ENCODE peak calls at places on chromosomes 13 and 19, in nine cellular contexts. S, B, M, P, A, X, Y, H and F are unnamed samples.

GRCh38 chr13:94061316-94061715 is 418.2 kb downstream of the DCT start:
- DNase-seq in S (no peak), B (no peak), M (no peak), P (no peak), A (no peak), X (no peak), Y (peak; percentile 16), H (peak; percentile 73), F (no peak)

GRCh38 chr13:32385369-32385768 is 42.6 kb downstream of the N4BP2L1 start:
- DNase-seq in S (no peak), B (no peak), M (no peak), P (no peak), A (no peak), X (no peak), Y (no peak), H (no peak), F (no peak)

GRCh38 chr19:8697671-8698432 is 743 bp downstream of the ACTL9 start:
- DNase-seq in S (no peak), B (no peak), M (no peak), P (no peak), A (no peak), X (peak; percentile 32), Y (no peak), H (no peak), F (no peak)

GRCh38 chr19:39805120-39805519 is 26.5 kb downstream of the LEUTX start:
- DNase-seq in S (no peak), B (no peak), M (no peak), P (no peak), A (no peak), X (peak; percentile 20), Y (no peak), H (no peak), F (no peak)

GRCh38 chr19:3289971-3290569 is 65.6 kb downstream of the CELF5 start:
- DNase-seq in S (no peak), B (no peak), M (no peak), P (no peak), A (no peak), X (no peak), Y (no peak), H (no peak), F (no peak)

GRCh38 chr13:29925457-29925856 is 75.0 kb upstream of the UBL3 start:
- DNase-seq in S (peak; percentile 2), B (no peak), M (peak; percentile 72), P (peak; percentile 37), A (no peak), X (no peak), Y (peak; percentile 97), H (no peak), F (no peak)

GRCh38 chr13:65966991-65967451 is 1263.1 kb downstream of the PCDH9 start:
- DNase-seq in S (peak; percentile 36), B (no peak), M (no peak), P (peak; percentile 4), A (no peak), X (peak; percentile 9), Y (peak; percentile 65), H (peak; percentile 36), F (no peak)

GRCh38 chr19:47601180-47601904 is 7.6 kb upstream of the BICRA start:
- DNase-seq in S (no peak), B (no peak), M (no peak), P (no peak), A (no peak), X (peak; percentile 26), Y (no peak), H (no peak), F (no peak)

GRCh38 chr19:46495789-46496099 is at the start of gene PNMA8B:
- DNase-seq in S (no peak), B (no peak), M (peak; percentile 78), P (no peak), A (no peak), X (peak; percentile 51), Y (peak; percentile 61), H (no peak), F (no peak)

GRCh38 chr13:42760949-42761348 is 20.4 kb upstream of the FAM216B start:
- DNase-seq in S (no peak), B (no peak), M (no peak), P (no peak), A (no peak), X (no peak), Y (peak; percentile 95), H (no peak), F (no peak)